ENCODE peak calls at places on chromosomes 12 and 14, in five cellular contexts. R is fibroblast of the aortic adventitia, B is tibial artery, Y is fibroblast of lung, D is thoracic aorta. H is an unnamed sample.

GRCh38 chr14:23321572-23322547 is 603 bp downstream of the PABPN1 start:
- DNase-seq in R (peak), B (peak), Y (peak), D (no peak), H (no peak)

GRCh38 chr14:91258021-91258618 is 13.6 kb upstream of the GPR68 start:
- DNase-seq in R (peak), B (no peak), Y (peak), D (no peak), H (no peak)

GRCh38 chr12:48002179-48002601 is 2.1 kb downstream of the COL2A1 start:
- DNase-seq in R (peak), B (no peak), Y (no peak), D (no peak), H (no peak)

GRCh38 chr12:27424631-27425230 is 21.8 kb upstream of the SMCO2 start:
- DNase-seq in R (peak), B (no peak), Y (peak), D (no peak), H (peak)

GRCh38 chr12:116492703-116493324 is 66.4 kb upstream of the MAP1LC3B2 start:
- DNase-seq in R (peak), B (no peak), Y (peak), D (no peak), H (peak)

GRCh38 chr14:77511486-77512162 is 13.0 kb upstream of the ISM2 start:
- DNase-seq in R (no peak), B (no peak), Y (peak), D (no peak), H (no peak)

GRCh38 chr12:89750821-89751227 is 42.2 kb upstream of the ATP2B1 start:
- DNase-seq in R (peak), B (no peak), Y (no peak), D (no peak), H (no peak)

GRCh38 chr14:99509871-99510555 is 28.8 kb downstream of the CCNK start:
- DNase-seq in R (no peak), B (peak), Y (no peak), D (no peak), H (no peak)

GRCh38 chr12:38662851-38663250 is 242.5 kb downstream of the CPNE8 start:
- DNase-seq in R (peak), B (no peak), Y (no peak), D (no peak), H (no peak)

GRCh38 chr14:61322011-61322798 is 826 bp downstream of the PRKCH start:
- DNase-seq in R (no peak), B (peak), Y (no peak), D (no peak), H (no peak)

GRCh38 chr12:79435742-79436141 is 255.0 kb downstream of the PAWR start:
- DNase-seq in R (no peak), B (no peak), Y (no peak), D (no peak), H (no peak)

GRCh38 chr12:29317556-29318363 is 63.2 kb downstream of the ERGIC2 start:
- DNase-seq in R (peak), B (no peak), Y (peak), D (no peak), H (peak)

GRCh38 chr14:89748004-89748403 is 206.5 kb downstream of the EFCAB11 start:
- DNase-seq in R (no peak), B (no peak), Y (peak), D (no peak), H (no peak)

GRCh38 chr14:23141706-23142467 is 22.8 kb upstream of the CEBPE start:
- DNase-seq in R (peak), B (peak), Y (peak), D (peak), H (no peak)

GRCh38 chr14:68968051-68968450 is 11.1 kb downstream of the ACTN1 start:
- DNase-seq in R (no peak), B (no peak), Y (no peak), D (no peak), H (no peak)

GRCh38 chr14:50025776-50026175 is 90.6 kb downstream of the VCPKMT start:
- DNase-seq in R (no peak), B (no peak), Y (peak), D (no peak), H (peak)

GRCh38 chr14:37992489-37992888 is 215.2 kb upstream of the SSTR1 start:
- DNase-seq in R (no peak), B (no peak), Y (no peak), D (no peak), H (no peak)

GRCh38 chr12:130196827-130197226 is 34.6 kb downstream of the FZD10 start:
- DNase-seq in R (no peak), B (no peak), Y (no peak), D (no peak), H (no peak)
- TF ChIP-seq CTCF in R (no peak), B (no peak), Y (no peak), D (no peak), H (no peak)

DNA sequence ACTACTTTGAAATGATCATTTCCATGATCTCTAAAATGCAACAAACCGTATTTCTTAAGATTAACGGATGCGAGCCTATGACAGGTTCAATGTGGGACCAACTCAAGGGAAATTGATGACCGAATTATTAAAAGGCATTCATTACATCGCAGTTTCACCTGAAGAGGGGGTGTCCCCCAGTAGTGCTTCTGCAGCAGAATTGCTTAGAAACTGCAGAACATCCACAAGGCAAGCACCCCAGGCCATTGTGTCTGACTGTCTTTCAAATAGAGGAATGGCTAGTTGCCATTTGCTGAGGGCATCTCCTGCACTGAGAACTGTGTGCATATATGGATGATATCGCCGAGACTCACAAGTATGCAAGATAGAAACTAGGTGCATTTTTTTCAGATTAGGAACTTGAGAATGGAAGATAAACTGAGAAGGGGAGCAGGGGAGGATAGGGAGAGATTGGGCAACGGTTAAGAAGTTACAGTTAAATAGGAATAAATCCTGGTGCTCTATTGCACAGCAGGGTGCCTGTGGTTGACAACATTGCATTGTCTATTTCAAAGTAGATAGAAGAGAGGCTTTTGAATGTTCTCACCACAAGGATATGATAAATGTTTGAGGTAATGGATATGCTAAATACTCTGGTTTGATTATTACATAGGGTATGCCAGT is 234.3 kb upstream of the PLEKHG7 start:
- DNase-seq in R (no peak), B (no peak), Y (no peak), D (no peak), H (no peak)
- TF ChIP-seq CTCF in R (no peak), B (no peak), Y (no peak), D (no peak), H (no peak)

GRCh38 chr12:96698521-96698920 is 208.5 kb upstream of the NEDD1 start:
- DNase-seq in R (peak), B (no peak), Y (no peak), D (no peak), H (no peak)
- TF ChIP-seq CTCF in R (peak), B (no peak), Y (peak), D (no peak), H (no peak)

GRCh38 chr12:13135336-13136178 is 32.1 kb upstream of the GSG1 start:
- DNase-seq in R (peak), B (peak), Y (peak), D (peak), H (no peak)
- TF ChIP-seq CTCF in R (peak), B (no peak), Y (no peak), D (no peak), H (no peak)

GRCh38 chr12:26124491-26125450 is at the start of gene BHLHE41:
- DNase-seq in R (peak), B (peak), Y (peak), D (peak), H (no peak)

GRCh38 chr12:26123482-26123980 is 1.3 kb downstream of the BHLHE41 start:
- DNase-seq in R (peak), B (no peak), Y (peak), D (no peak), H (no peak)

GRCh38 chr12:26121841-26122680 is 2.8 kb downstream of the BHLHE41 start:
- DNase-seq in R (peak), B (peak), Y (no peak), D (no peak), H (no peak)

GRCh38 chr12:26121323-26121740 is 3.5 kb downstream of the BHLHE41 start:
- DNase-seq in R (peak), B (no peak), Y (no peak), D (no peak), H (no peak)

DNA sequence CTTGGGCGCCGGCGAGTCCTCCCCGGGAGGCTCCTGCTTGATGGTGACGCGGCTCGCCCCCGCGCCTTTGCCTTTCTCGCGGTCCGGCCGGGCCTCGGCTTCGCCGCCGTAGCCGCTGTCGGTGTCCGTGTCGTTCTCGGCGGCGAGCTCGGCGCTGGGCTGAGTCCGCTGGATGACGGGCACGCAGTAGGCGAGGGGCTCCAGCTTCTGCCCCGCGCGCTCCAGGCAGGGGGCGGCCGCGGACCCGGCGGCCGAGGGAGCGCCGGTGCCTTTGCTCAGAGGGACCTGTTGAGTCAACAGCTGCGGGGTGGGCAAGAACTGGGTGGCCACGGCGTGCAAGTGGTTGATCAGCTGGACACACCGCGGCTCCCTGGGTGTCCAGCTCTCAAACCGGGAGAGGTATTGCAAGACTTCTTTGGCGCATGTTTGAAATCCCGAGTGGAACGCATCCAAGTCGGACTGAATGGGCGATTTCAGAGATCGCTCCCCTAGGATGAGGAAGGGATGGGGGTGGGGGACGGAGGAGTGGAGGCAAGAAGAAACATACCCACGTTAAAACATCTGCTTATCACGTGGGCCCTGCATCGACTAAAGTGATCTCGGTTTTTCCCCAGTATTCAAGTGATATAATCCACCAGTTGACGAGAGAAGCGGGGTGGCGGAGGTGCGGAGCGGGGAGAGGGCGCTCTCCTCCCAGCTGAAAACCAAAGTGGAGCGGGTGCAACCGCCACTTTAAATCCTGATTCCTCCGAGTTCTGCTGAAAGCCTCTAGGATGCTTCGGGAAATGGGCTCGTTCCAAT is 2.0 kb downstream of the BHLHE41 start:
- DNase-seq in R (peak), B (peak), Y (peak), D (peak), H (peak)
- TF ChIP-seq CTCF in R (peak), B (no peak), Y (peak), D (peak), H (peak)

GRCh38 chr12:130863298-130863697 is 8.6 kb upstream of the RAN start:
- DNase-seq in R (no peak), B (no peak), Y (no peak), D (no peak), H (no peak)
- TF ChIP-seq CTCF in R (no peak), B (no peak), Y (no peak), D (no peak), H (no peak)

GRCh38 chr12:53757095-53757770 is 5.5 kb upstream of the CISTR start:
- DNase-seq in R (peak), B (peak), Y (peak), D (peak), H (no peak)

GRCh38 chr12:53754196-53754595 is 2.4 kb upstream of the CISTR start:
- DNase-seq in R (no peak), B (no peak), Y (no peak), D (no peak), H (no peak)

GRCh38 chr12:53756300-53757094 is 4.7 kb upstream of the CISTR start:
- DNase-seq in R (no peak), B (no peak), Y (no peak), D (no peak), H (no peak)

GRCh38 chr12:53754633-53755261 is 3.0 kb upstream of the CISTR start:
- DNase-seq in R (peak), B (no peak), Y (peak), D (no peak), H (no peak)

DNA sequence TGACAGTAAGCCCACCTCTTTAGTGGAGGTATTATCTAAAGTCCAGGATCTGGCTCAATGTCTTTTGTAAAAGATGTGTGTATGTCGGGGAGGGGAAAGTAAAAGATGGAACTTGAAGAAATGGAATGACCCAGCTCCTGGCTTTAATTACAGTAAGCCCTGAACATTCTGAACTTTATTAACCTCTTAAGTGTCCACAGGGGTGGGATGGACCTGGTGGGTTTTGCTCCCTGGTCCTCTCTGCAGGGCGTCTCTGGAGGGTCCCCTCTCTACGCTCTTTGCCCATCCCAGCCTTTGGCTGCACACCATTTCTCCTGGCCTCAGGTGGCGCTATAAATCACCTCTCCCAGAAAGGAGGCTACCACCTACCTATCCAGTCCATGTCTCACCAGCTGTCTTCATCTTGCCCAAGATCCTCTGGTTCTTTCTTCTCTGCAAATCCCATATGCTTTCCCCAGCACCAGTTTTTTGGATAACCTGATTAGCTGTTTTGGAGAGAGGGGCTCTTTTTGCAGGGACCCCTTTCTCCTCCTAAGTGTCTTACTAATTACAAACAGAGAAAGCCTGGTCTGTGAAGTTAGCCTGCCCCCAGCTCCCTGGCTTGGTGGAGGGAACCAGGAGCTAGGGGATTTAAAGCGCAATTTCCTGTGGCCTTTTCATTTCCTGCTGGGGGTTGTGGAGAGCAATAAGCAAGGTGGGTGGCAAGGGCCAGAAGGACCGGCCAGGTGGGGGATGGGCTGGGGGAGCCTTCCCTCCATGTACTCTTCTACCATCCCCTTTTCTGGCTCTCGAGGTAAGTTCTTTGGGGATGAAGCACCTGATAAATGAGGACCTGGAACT is 3.9 kb upstream of the CISTR start:
- DNase-seq in R (no peak), B (no peak), Y (no peak), D (no peak), H (no peak)
- TF ChIP-seq CTCF in R (no peak), B (no peak), Y (no peak), D (no peak), H (no peak)

DNA sequence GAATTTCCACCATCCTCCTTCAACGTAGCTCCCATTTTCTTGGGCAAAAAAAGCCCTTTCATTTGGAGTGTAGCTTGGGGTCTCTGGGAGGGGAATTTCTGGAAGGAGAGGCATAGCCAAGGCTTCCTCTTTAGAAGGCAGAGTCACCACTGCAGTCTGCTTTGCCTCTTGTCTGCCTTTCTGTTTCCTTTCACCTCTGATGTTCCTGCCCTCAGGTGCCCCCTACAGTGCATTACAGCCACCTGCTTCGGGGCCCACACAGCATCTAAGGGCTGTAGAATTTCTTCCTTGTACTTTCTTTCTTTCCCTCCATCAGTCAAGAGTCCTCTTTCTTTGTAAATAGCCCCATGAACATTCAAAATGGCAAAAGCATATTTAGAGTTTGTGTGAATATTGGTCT is 1313.9 kb downstream of the TMEM121 start:
- DNase-seq in R (no peak), B (no peak), Y (no peak), D (no peak), H (no peak)
- TF ChIP-seq CTCF in R (no peak), B (no peak), Y (no peak), D (no peak), H (no peak)

GRCh38 chr14:83251402-83251801 is 1717.7 kb upstream of the SEL1L start:
- DNase-seq in R (no peak), B (no peak), Y (no peak), D (no peak), H (no peak)
- TF ChIP-seq CTCF in R (no peak), B (no peak), Y (no peak), D (no peak), H (no peak)